ENCODE peak calls at places on chromosomes 6 and 20, in eight cellular contexts. E is A549; O is PC-9; B is pancreas; S is cardiac muscle cell; K is CD4-positive, CD25-positive, alpha-beta regulatory T cell; W is GM23338; Q is HepG2. Y is an unnamed sample.

GRCh38 chr6:11754625-11755289 is 23.8 kb downstream of the ADTRP start:
- DNase-seq in W (no peak), B (no peak), K (no peak), Q (no peak), S (no peak), O (no peak), E (no peak), Y (no peak)

GRCh38 chr6:142907544-142907943 is 37.4 kb downstream of the HIVEP2 start:
- DNase-seq in B (no peak), Q (no peak), S (no peak), E (no peak), K (peak; percentile 79), W (peak; percentile 15), O (no peak), Y (no peak)

GRCh38 chr6:169162968-169163903 is 90.4 kb downstream of the THBS2 start:
- DNase-seq in O (no peak), E (peak; percentile 73), Q (peak; percentile 7), K (no peak), B (no peak), S (no peak), W (no peak), Y (no peak)

GRCh38 chr6:126267621-126268020 is 72.3 kb upstream of the CENPW start:
- DNase-seq in Q (no peak), B (no peak), W (no peak), O (no peak), E (no peak), K (no peak), S (no peak), Y (no peak)

GRCh38 chr6:79810153-79810806 is 137.1 kb downstream of the ELOVL4 start:
- DNase-seq in W (peak; percentile 27), E (no peak), O (no peak), S (peak; percentile 77), K (no peak), B (no peak), Q (no peak), Y (no peak)

GRCh38 chr6:36120539-36120938 is 9.8 kb upstream of the MAPK13 start:
- DNase-seq in E (no peak), K (peak; percentile 94), S (no peak), O (no peak), Q (no peak), B (no peak), W (no peak), Y (no peak)

GRCh38 chr20:48784273-48784641 is 43.5 kb downstream of the PREX1 start:
- DNase-seq in W (no peak), E (no peak), K (no peak), O (no peak), Q (no peak), S (no peak), B (no peak), Y (no peak)

GRCh38 chr20:40305303-40305702 is 383.7 kb downstream of the MAFB start:
- DNase-seq in W (no peak), B (no peak), O (no peak), E (no peak), Q (no peak), S (peak; percentile 20), K (no peak), Y (no peak)

GRCh38 chr6:152572395-152573061 is 64.6 kb downstream of the SYNE1 start:
- DNase-seq in E (no peak), W (peak; percentile 10), O (no peak), Q (no peak), B (no peak), K (no peak), S (no peak), Y (no peak)

GRCh38 chr6:157672726-157673412 is 150.2 kb upstream of the SNX9 start:
- DNase-seq in S (no peak), Q (no peak), B (no peak), O (no peak), E (no peak), K (no peak), W (no peak), Y (no peak)

GRCh38 chr6:6724319-6725119 is 136.0 kb downstream of the LY86 start:
- DNase-seq in K (peak; percentile 50), B (no peak), S (peak; percentile 85), E (peak; percentile 44), O (no peak), W (peak; percentile 82), Q (peak; percentile 51), Y (no peak)

GRCh38 chr6:128738112-128738511 is 144.8 kb upstream of the LAMA2 start:
- DNase-seq in W (no peak), B (no peak), E (no peak), Q (no peak), S (no peak), O (no peak), K (no peak), Y (no peak)

GRCh38 chr20:36744764-36745191 is 1.1 kb downstream of the NDRG3 start:
- DNase-seq in W (peak; percentile 42), Q (no peak), S (peak; percentile 38), B (peak; percentile 79), O (peak; percentile 56), K (no peak), E (no peak), Y (no peak)

GRCh38 chr20:35306931-35307517 is 14.8 kb upstream of the FAM83C start:
- DNase-seq in B (peak; percentile 56), K (peak; percentile 35), W (peak; percentile 88), O (no peak), E (peak; percentile 91), Q (peak; percentile 80), S (peak; percentile 83), Y (peak; percentile 47)

GRCh38 chr20:46787986-46788762 is 78.7 kb downstream of the SLC2A10 start:
- DNase-seq in B (no peak), Q (no peak), K (no peak), W (no peak), O (no peak), S (no peak), E (no peak), Y (no peak)

GRCh38 chr6:50145125-50145524 is 95.4 kb upstream of the DEFB112 start:
- DNase-seq in W (peak; percentile 31), K (peak; percentile 0), B (no peak), S (peak; percentile 24), E (peak; percentile 2), Q (peak; percentile 11), O (no peak), Y (no peak)

GRCh38 chr6:129661478-129662405 is 48.2 kb downstream of the ARHGAP18 start:
- DNase-seq in S (no peak), W (no peak), K (no peak), Q (peak; percentile 66), B (no peak), O (no peak), E (no peak), Y (no peak)

GRCh38 chr20:36959242-36959641 is 7.7 kb upstream of the SAMHD1 start:
- DNase-seq in Q (no peak), K (no peak), O (no peak), W (no peak), B (no peak), S (no peak), E (no peak), Y (no peak)

GRCh38 chr6:15879372-15880261 is 216.8 kb upstream of the DTNBP1 start:
- DNase-seq in Q (no peak), O (no peak), W (no peak), K (peak; percentile 53), E (no peak), B (no peak), S (peak; percentile 71), Y (no peak)

GRCh38 chr6:129114992-129115391 is 232.1 kb downstream of the LAMA2 start:
- DNase-seq in S (no peak), E (no peak), Q (no peak), W (no peak), B (no peak), O (no peak), K (no peak), Y (no peak)

GRCh38 chr6:169161572-169162167 is 92.0 kb downstream of the THBS2 start:
- DNase-seq in O (no peak), K (no peak), W (no peak), E (no peak), S (no peak), Q (no peak), B (no peak), Y (no peak)

GRCh38 chr6:49849121-49849907 is 17.0 kb downstream of the CRISP1 start:
- DNase-seq in S (peak; percentile 83), K (peak; percentile 42), Q (peak; percentile 64), B (no peak), E (peak; percentile 17), W (peak; percentile 78), O (peak; percentile 43), Y (no peak)

GRCh38 chr6:139828751-139829519 is 454.5 kb upstream of the CITED2 start:
- DNase-seq in B (no peak), O (no peak), Q (no peak), W (no peak), E (no peak), S (no peak), K (no peak), Y (no peak)

GRCh38 chr6:72554761-72555221 is 67.1 kb upstream of the KCNQ5 start:
- DNase-seq in W (no peak), E (no peak), K (no peak), Q (no peak), S (no peak), B (no peak), O (no peak), Y (no peak)

GRCh38 chr20:38674178-38675133 is 49.8 kb upstream of the SLC32A1 start:
- DNase-seq in O (no peak), S (peak; percentile 87), B (peak; percentile 35), Q (no peak), W (peak; percentile 79), E (no peak), K (peak; percentile 69), Y (no peak)

GRCh38 chr6:5208039-5208438 is 52.7 kb downstream of the LYRM4 start:
- DNase-seq in E (no peak), K (no peak), B (no peak), Q (no peak), O (no peak), S (no peak), W (no peak), Y (no peak)

GRCh38 chr6:92479821-92480220 is 939.5 kb downstream of the EPHA7 start:
- DNase-seq in E (no peak), K (no peak), O (no peak), W (no peak), B (no peak), S (no peak), Q (no peak), Y (no peak)

GRCh38 chr6:108167449-108167903 is 1.7 kb downstream of the NR2E1 start:
- DNase-seq in O (no peak), W (peak; percentile 86), S (no peak), E (no peak), B (no peak), K (no peak), Q (no peak), Y (no peak)
- H3K4me3 ChIP-seq in O (no peak overlapping the region), W (peak overlapping the region; percentile 62), S (no peak overlapping the region), E (no peak overlapping the region), B (no peak overlapping the region), K (no peak overlapping the region), Q (no peak overlapping the region), Y (no peak overlapping the region)

GRCh38 chr6:111803384-111803783 is 69.9 kb downstream of the FYN start:
- DNase-seq in B (no peak), K (peak; percentile 63), Q (no peak), E (no peak), W (no peak), S (no peak), O (no peak), Y (no peak)
- H3K27ac ChIP-seq in B (no peak overlapping the region), K (peak overlapping the region; percentile 83), Q (no peak overlapping the region), E (no peak overlapping the region), W (no peak overlapping the region), S (no peak overlapping the region), O (no peak overlapping the region), Y (no peak overlapping the region)

GRCh38 chr6:10415593-10416480 is 963 bp upstream of the TFAP2A start:
- DNase-seq in S (no peak), O (no peak), K (no peak), Q (no peak), B (no peak), W (no peak), E (no peak), Y (no peak)
- H3K4me1 ChIP-seq in S (peaks cover 5% of the 10 kb centered on the region), O (peaks cover 22% of the 10 kb centered on the region), K (peaks cover 44% of the 10 kb centered on the region), Q (no peaks in the 10 kb centered on the region), B (peaks cover 9% of the 10 kb centered on the region), W (peaks cover 75% of the 10 kb centered on the region), E (peaks cover 3% of the 10 kb centered on the region), Y (peaks cover 8% of the 10 kb centered on the region)

GRCh38 chr6:135270676-135271536 is 89.8 kb downstream of the MYB start:
- DNase-seq in O (peak; percentile 92), K (no peak), Q (no peak), W (peak; percentile 92), B (peak; percentile 39), S (no peak), E (no peak), Y (peak; percentile 77)
- H3K4me3 ChIP-seq in O (peak overlapping the region; percentile 23), K (no peak overlapping the region), Q (no peak overlapping the region), W (peak overlapping the region; percentile 35), B (no peak overlapping the region), S (no peak overlapping the region), E (no peak overlapping the region), Y (no peak overlapping the region)

Y was measured in iPS DF 6.9.